ENCODE peak calls at places on chromosomes 12 and 14, in seven cellular contexts. W, A, X, L, K, G and M are unnamed samples.

GRCh38 chr12:52617403-52617785 is 965 bp downstream of the KRT73 start:
- DNase-seq in W (no peak), A (no peak), X (no peak), L (no peak), K (no peak), G (no peak), M (no peak)

GRCh38 chr12:131415781-131416180 is 295.1 kb upstream of the SFSWAP start:
- DNase-seq in W (no peak), A (no peak), X (no peak), L (peak), K (no peak), G (no peak), M (no peak)

GRCh38 chr12:52608161-52608560 is 6.9 kb upstream of the KRT72 start:
- DNase-seq in W (no peak), A (no peak), X (no peak), L (no peak), K (no peak), G (peak), M (no peak)

GRCh38 chr12:25615119-25615518 is 62.0 kb upstream of the LMNTD1 start:
- DNase-seq in W (no peak), A (no peak), X (no peak), L (peak), K (no peak), G (no peak), M (no peak)

GRCh38 chr12:23503544-23503943 is 445.9 kb downstream of the SOX5 start:
- DNase-seq in W (no peak), A (no peak), X (no peak), L (no peak), K (no peak), G (no peak), M (no peak)

GRCh38 chr12:65881348-65881961 is 57.2 kb downstream of the HMGA2 start:
- DNase-seq in W (peak), A (no peak), X (peak), L (no peak), K (peak), G (no peak), M (peak)

GRCh38 chr14:77046706-77047105 is 18.2 kb upstream of the IRF2BPL start:
- DNase-seq in W (no peak), A (no peak), X (no peak), L (no peak), K (no peak), G (no peak), M (no peak)

GRCh38 chr12:108477055-108477880 is 37.8 kb upstream of the FICD start:
- DNase-seq in W (no peak), A (no peak), X (no peak), L (peak), K (no peak), G (no peak), M (no peak)

GRCh38 chr12:70251226-70251625 is 8.0 kb downstream of the CNOT2 start:
- DNase-seq in W (no peak), A (no peak), X (no peak), L (peak), K (no peak), G (no peak), M (no peak)

GRCh38 chr14:54572316-54572715 is 5.4 kb downstream of the SAMD4A start:
- DNase-seq in W (no peak), A (no peak), X (no peak), L (peak), K (no peak), G (no peak), M (no peak)

DNA sequence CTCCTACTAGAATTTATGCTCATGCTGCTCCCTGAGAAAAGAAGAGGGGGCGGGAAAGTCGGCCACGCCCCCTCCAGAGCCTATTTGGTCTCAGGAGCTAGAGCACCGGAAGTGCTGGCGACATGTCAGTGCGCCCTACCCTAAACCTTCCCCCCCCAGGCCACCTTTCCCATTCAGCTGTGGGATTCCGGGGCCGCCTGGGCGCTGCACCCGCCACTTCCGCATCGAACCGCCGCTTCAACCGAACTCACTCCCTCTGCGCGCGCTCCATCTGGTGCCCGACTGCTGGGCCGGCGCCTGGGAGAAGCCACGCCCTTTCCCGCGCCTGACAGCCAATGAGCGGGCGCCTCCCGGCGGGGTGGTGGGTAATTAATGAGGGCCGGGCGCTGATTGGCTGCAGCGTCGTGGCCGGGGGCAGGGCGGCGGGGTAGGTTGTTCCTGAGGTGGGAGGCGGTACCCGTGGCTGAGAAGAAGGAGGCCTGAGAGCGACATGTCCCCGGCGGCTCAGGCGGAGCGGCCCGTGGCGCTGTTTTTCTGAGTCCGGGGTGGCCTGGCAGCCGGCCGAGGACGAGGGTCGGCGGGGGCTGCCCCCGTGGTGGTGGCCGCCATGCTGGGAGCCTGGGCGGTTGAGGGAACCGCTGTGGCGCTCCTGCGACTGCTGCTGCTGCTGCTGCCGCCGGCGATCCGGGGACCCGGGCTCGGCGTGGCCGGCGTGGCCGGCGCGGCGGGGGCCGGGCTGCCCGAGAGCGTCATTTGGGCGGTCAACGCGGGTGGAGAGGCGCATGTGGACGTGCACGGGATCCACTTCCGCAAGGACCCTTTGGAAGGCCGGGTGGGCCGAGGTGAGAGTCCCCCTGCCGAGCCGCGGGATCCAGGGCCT is at the start of gene MLEC:
- DNase-seq in W (peak), A (peak), X (peak), L (peak), K (peak), G (peak), M (peak)
- TF ChIP-seq CTCF in W (peak), A (no peak), X (no peak), L (peak), K (peak), G (no peak), M (no peak)

DNA sequence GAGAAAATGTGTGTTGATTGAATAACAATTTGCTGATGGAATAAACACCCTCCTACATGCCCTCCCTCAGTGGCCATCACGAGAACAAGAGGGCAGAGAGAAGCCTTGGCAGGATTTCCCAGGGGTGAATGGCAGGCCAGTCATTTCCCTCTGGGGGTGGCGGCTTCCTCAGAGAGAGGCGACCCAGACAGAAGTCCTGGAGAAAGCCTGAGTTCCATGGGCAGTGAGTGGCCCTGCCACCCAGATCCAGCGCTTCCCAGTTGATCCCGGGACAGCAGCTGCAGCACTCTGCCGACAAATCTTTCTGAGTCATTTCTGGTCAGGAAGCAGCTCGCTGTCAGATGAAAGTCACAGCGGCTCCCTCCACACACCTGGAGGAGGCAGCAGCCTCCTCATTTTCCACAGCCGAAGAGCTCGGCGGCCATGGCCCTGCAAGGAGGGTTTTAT is 123.0 kb downstream of the SCARB1 start:
- DNase-seq in W (no peak), A (no peak), X (peak), L (peak), K (no peak), G (peak), M (no peak)
- TF ChIP-seq POLR2A in W (no peak), A (no peak), X (no peak), L (no peak), K (no peak), G (peak), M (no peak)

GRCh38 chr14:68307769-68308168 is 485.1 kb downstream of the ZFP36L1 start:
- DNase-seq in W (no peak), A (no peak), X (no peak), L (no peak), K (no peak), G (no peak), M (no peak)
- H3K4me3 ChIP-seq in W (no peak), A (no peak), X (no peak), L (no peak), K (no peak), G (no peak), M (no peak)

DNA sequence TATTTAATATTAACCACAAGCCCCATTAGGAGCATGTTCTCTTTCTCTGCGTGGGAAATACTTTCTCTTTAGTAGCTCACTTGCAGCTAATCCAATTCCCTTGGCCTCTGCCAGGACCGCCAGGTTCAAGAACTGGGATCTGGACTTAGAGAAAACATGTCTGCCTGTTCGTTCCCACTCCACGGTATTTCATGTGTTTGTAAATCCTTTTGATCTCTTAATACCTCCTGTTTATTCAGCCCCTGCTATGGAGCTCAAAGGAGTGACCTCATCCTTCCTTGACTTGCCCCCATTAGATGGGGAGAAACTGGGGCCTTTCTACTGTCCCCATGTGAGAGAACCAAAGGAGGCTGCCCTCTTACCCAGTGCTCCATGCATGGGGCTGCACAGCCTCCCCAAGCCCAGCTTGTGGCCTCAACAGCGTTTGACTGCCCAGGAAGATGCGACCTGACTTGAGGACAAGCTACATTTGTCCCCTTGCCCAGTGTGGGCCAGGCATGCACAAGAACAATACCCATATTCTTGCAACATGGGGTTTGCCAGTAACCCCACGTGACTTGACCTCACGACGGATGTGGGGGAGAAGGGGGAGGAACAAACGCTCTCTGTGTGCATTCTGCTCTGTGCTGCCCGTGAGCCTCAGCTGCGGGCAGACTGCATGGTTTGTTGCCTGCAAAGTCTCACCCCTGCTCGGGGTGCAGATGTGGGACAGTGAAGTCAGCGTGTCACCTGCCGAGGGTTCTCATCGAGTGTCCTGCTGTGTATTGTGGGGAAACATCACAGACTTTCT is 30.3 kb downstream of the CD9 start:
- DNase-seq in W (peak), A (peak), X (peak), L (no peak), K (no peak), G (peak), M (peak)
- TF ChIP-seq CTCF in W (no peak), A (no peak), X (no peak), L (no peak), K (no peak), G (no peak), M (no peak)

GRCh38 chr14:61662437-61663311 is 32.6 kb upstream of the HIF1A start:
- DNase-seq in W (no peak), A (no peak), X (peak), L (peak), K (no peak), G (no peak), M (peak)
- TF ChIP-seq POLR2A in W (no peak), A (no peak), X (no peak), L (no peak), K (no peak), G (no peak), M (no peak)